ENCODE peak calls at places on chromosomes 4 and X, in five cellular contexts. K is fibroblast of lung, R is stomach, H is astrocyte of the cerebellum, E is GM12865. J is an unnamed sample.

GRCh38 chr4:117400039-117400835 is 314.9 kb upstream of the TRAM1L1 start:
- DNase-seq in K (peak; percentile 79), H (peak; percentile 72), E (no peak), R (no peak), J (peak; percentile 51)

GRCh38 chrX:24014388-24015018 is 12.5 kb downstream of the KLHL15 start:
- DNase-seq in E (peak; percentile 52), R (no peak), K (no peak), H (no peak), J (no peak)

GRCh38 chr4:152539556-152540292 is 3.8 kb upstream of the FBXW7 start:
- DNase-seq in R (no peak), E (no peak), H (no peak), K (no peak), J (no peak)

GRCh38 chr4:48815483-48815882 is 15.4 kb upstream of the OCIAD1 start:
- DNase-seq in R (no peak), H (no peak), E (peak; percentile 68), K (no peak), J (no peak)

GRCh38 chrX:101460669-101461068 is 24.6 kb upstream of the ARMCX4 start:
- DNase-seq in K (peak; percentile 12), H (no peak), R (no peak), E (no peak), J (peak; percentile 10)

GRCh38 chr4:40688446-40689095 is 58.9 kb upstream of the RBM47 start:
- DNase-seq in H (no peak), K (no peak), R (no peak), E (no peak), J (peak; percentile 14)

GRCh38 chr4:147367841-147368385 is 113.0 kb upstream of the EDNRA start:
- DNase-seq in R (no peak), H (no peak), K (no peak), E (no peak), J (peak; percentile 38)

GRCh38 chr4:31968842-31969241 is 1248.7 kb downstream of the PCDH7 start:
- DNase-seq in E (no peak), R (no peak), K (no peak), H (no peak), J (no peak)

GRCh38 chrX:7787714-7788113 is 55.3 kb upstream of the VCX start:
- DNase-seq in K (no peak), H (no peak), E (no peak), R (no peak), J (no peak)

GRCh38 chrX:53695901-53696300 is 9.4 kb upstream of the HUWE1 start:
- DNase-seq in R (no peak), H (no peak), K (no peak), E (no peak), J (no peak)

GRCh38 chr4:95142877-95143412 is 385.2 kb downstream of the BMPR1B start:
- DNase-seq in H (no peak), K (no peak), R (no peak), E (no peak), J (no peak)

GRCh38 chr4:153489856-153490558 is 23.8 kb downstream of the TMEM131L start:
- DNase-seq in R (no peak), E (no peak), K (no peak), H (no peak), J (peak; percentile 63)

GRCh38 chr4:14520171-14520570 is 482.1 kb upstream of the CPEB2 start:
- DNase-seq in K (peak; percentile 19), H (no peak), R (no peak), E (no peak), J (peak; percentile 62)

GRCh38 chr4:61336911-61337310 is 136.8 kb downstream of the ADGRL3 start:
- DNase-seq in H (no peak), R (no peak), K (no peak), E (no peak), J (no peak)

GRCh38 chrX:2360731-2361130 is 140.0 kb downstream of the DHRSX start:
- DNase-seq in K (no peak), R (no peak), E (no peak), H (no peak), J (peak; percentile 36)

GRCh38 chr4:99624141-99624719 is 33.4 kb downstream of the C4orf54 start:
- DNase-seq in H (no peak), R (no peak), K (peak; percentile 48), E (no peak), J (no peak)

GRCh38 chr4:61320154-61320553 is 120.0 kb downstream of the ADGRL3 start:
- DNase-seq in R (no peak), E (no peak), K (peak; percentile 8), H (no peak), J (peak; percentile 43)

GRCh38 chr4:7021930-7022658 is 21.1 kb upstream of the TADA2B start:
- DNase-seq in R (no peak), E (no peak), H (peak; percentile 8), K (peak; percentile 52), J (peak; percentile 79)

GRCh38 chr4:145034727-145035211 is 63.2 kb downstream of the ANAPC10 start:
- DNase-seq in K (peak; percentile 72), E (no peak), H (peak; percentile 75), R (no peak), J (peak; percentile 85)

GRCh38 chr4:108622022-108622421 is 1.6 kb downstream of the RPL34 start:
- DNase-seq in H (no peak), E (no peak), K (no peak), R (no peak), J (no peak)

GRCh38 chrX:110409925-110410324 is 51.3 kb downstream of the RTL9 start:
- DNase-seq in H (no peak), K (peak; percentile 48), E (no peak), R (no peak), J (peak; percentile 82)

GRCh38 chr4:40301592-40301991 is 33.5 kb upstream of the CHRNA9 start:
- DNase-seq in H (no peak), R (no peak), K (no peak), E (peak; percentile 93), J (no peak)

GRCh38 chr4:3244002-3244401 is 5.0 kb upstream of the MSANTD1 start:
- DNase-seq in K (no peak), E (no peak), H (no peak), R (no peak), J (no peak)

GRCh38 chr4:2806392-2807355 is 13.8 kb downstream of the SH3BP2 start:
- DNase-seq in R (peak; percentile 91), E (no peak), H (peak; percentile 28), K (peak; percentile 83), J (no peak)

GRCh38 chr4:70630162-70630561 is 1.6 kb downstream of the ENAM start:
- DNase-seq in K (no peak), R (no peak), E (no peak), H (no peak), J (no peak)

GRCh38 chr4:4856071-4857000 is 3.1 kb upstream of the MSX1 start:
- DNase-seq in K (no peak), E (no peak), H (no peak), R (no peak), J (no peak)
- H3K4me3 ChIP-seq in K (peak overlapping the region; percentile 51), E (peak overlapping the region; percentile 9), H (peak overlapping the region; percentile 26), R (peak overlapping the region; percentile 52), J (peak overlapping the region; percentile 16)

DNA sequence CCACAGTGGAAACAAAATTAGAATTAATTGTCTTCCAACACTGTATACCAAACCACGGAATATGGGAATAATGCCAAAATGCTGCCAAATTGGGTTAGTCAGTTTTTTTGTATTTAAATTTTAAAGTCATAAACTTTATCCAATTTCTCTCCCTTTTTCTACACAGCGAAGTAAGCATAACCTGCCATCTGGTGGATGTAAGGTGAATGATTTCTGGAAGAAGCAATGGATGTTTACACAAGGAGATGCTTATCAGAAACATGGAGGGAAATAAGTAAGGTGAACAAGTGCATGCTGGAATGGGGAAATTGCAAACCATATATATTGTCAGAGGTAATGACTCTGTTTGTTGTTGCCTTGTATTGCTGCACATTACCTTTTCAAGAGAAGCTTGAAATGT is 691.9 kb downstream of the TECRL start:
- DNase-seq in H (peak; percentile 11), R (no peak), K (no peak), E (peak; percentile 4), J (peak; percentile 32)
- TF ChIP-seq CTCF in H (peak; percentile 26), R (no peak), K (no peak), E (no peak), J (peak; percentile 51)

DNA sequence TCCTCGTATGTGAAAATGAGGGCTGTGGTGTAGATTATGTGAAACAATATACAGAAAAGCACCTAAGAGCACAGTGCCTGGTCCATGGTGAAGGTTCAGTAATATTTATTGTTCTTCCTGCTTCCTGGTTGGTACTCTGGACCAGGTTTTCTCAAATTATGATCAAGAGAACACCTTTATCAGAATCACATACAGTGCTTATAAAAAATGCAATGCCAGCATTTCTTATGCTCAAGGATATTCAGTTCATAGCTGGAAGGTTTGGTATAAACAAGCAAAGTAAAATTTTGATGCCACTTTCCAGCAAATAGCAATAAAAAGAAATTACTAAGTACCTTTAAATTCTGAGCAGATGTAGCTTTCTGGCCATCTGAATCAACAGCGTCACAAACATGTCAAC is 1412.4 kb downstream of the RPA4 start:
- DNase-seq in R (no peak), E (no peak), K (no peak), H (no peak), J (no peak)
- H3K4me3 ChIP-seq in R (no peak overlapping the region), E (no peak overlapping the region), K (no peak overlapping the region), H (no peak overlapping the region), J (no peak overlapping the region)

GRCh38 chr4:130812117-130812765 is 1716.3 kb downstream of the C4orf33 start:
- DNase-seq in R (no peak), K (peak; percentile 0), H (peak; percentile 37), E (no peak), J (no peak)

DNA sequence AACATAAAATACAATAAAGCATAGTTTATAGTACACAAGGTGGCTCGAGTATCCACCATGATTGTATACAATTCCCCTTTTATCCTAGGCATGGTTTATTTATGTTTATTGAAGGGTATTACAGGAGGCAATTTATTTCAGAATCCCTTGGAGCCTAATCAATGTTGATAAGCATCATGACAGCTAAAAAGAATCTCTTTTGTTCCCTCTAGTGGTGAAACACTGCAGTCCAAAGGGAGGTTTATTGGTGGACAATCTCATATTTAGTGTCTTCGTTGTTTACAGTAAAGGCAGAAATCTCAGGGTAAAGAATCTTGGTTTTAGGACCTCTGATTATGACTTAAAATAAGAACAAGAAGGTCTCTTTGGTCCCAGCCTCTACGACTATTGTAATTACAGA is 1712.5 kb downstream of the C4orf33 start:
- DNase-seq in H (no peak), K (peak; percentile 31), E (peak; percentile 5), R (no peak), J (peak; percentile 53)
- TF ChIP-seq CTCF in H (peak; percentile 64), K (peak; percentile 32), E (peak; percentile 26), R (no peak), J (peak; percentile 68)

J was measured in epithelial cell of esophagus.